ENCODE peak calls at places on chromosomes 5 and 9, in eight cellular contexts. A, R, F, S, G, Y, V and X are unnamed samples.

GRCh38 chr5:153158608-153159007 is 331.9 kb upstream of the GRIA1 start:
- DNase-seq in A (no peak), R (no peak), F (no peak), S (no peak), G (no peak), Y (peak; percentile 4), V (no peak), X (no peak)

GRCh38 chr5:108669493-108669892 is 78.2 kb upstream of the FER start:
- DNase-seq in A (no peak), R (no peak), F (no peak), S (no peak), G (no peak), Y (no peak), V (no peak), X (no peak)

GRCh38 chr5:149371296-149371962 is 7.7 kb downstream of the IL17B start:
- DNase-seq in A (peak; percentile 64), R (peak; percentile 73), F (peak; percentile 72), S (peak; percentile 8), G (peak; percentile 63), Y (peak; percentile 91), V (peak; percentile 62), X (peak; percentile 76)

GRCh38 chr5:133128066-133128465 is 76.3 kb downstream of the HSPA4 start:
- DNase-seq in A (no peak), R (no peak), F (no peak), S (no peak), G (no peak), Y (no peak), V (no peak), X (no peak)

GRCh38 chr5:177377851-177378776 is 6.1 kb upstream of the SLC34A1 start:
- DNase-seq in A (no peak), R (no peak), F (no peak), S (no peak), G (no peak), Y (no peak), V (no peak), X (no peak)

GRCh38 chr9:105309531-105309931 is 65.1 kb downstream of the SLC44A1 start:
- DNase-seq in A (no peak), R (no peak), F (no peak), S (no peak), G (no peak), Y (no peak), V (no peak), X (no peak)

GRCh38 chr5:138626333-138626944 is 51.2 kb upstream of the HSPA9 start:
- DNase-seq in A (no peak), R (no peak), F (no peak), S (no peak), G (no peak), Y (no peak), V (no peak), X (no peak)

GRCh38 chr5:10334830-10335229 is 18.7 kb upstream of the MARCHF6 start:
- DNase-seq in A (no peak), R (no peak), F (no peak), S (no peak), G (no peak), Y (no peak), V (peak; percentile 25), X (no peak)

GRCh38 chr5:2848634-2849033 is 97.2 kb upstream of the IRX2 start:
- DNase-seq in A (no peak), R (no peak), F (no peak), S (no peak), G (no peak), Y (peak; percentile 62), V (no peak), X (no peak)

GRCh38 chr9:8899541-8899940 is 1100.0 kb upstream of the DMAC1 start:
- DNase-seq in A (no peak), R (no peak), F (no peak), S (no peak), G (no peak), Y (no peak), V (no peak), X (no peak)

GRCh38 chr9:91886433-91887031 is 63.5 kb downstream of the ROR2 start:
- DNase-seq in A (no peak), R (no peak), F (no peak), S (no peak), G (no peak), Y (peak; percentile 63), V (no peak), X (no peak)

GRCh38 chr5:78908173-78908901 is 76.8 kb downstream of the ARSB start:
- DNase-seq in A (peak; percentile 87), R (peak; percentile 67), F (peak; percentile 65), S (peak; percentile 88), G (peak; percentile 24), Y (peak; percentile 56), V (no peak), X (peak; percentile 78)

GRCh38 chr9:13915591-13916301 is 398.2 kb downstream of the NFIB start:
- DNase-seq in A (no peak), R (no peak), F (no peak), S (peak; percentile 68), G (no peak), Y (no peak), V (no peak), X (no peak)

GRCh38 chr9:136119259-136120118 is 814 bp upstream of the TMEM250 start:
- DNase-seq in A (no peak), R (no peak), F (no peak), S (no peak), G (peak; percentile 37), Y (peak; percentile 73), V (no peak), X (no peak)

GRCh38 chr5:124061663-124062062 is 549.7 kb downstream of the CSNK1G3 start:
- DNase-seq in A (peak; percentile 48), R (no peak), F (peak; percentile 75), S (peak; percentile 73), G (peak; percentile 69), Y (no peak), V (peak; percentile 81), X (peak; percentile 84)

GRCh38 chr5:33850100-33850594 is 41.6 kb downstream of the ADAMTS12 start:
- DNase-seq in A (no peak), R (no peak), F (no peak), S (peak; percentile 81), G (peak; percentile 61), Y (peak; percentile 48), V (no peak), X (no peak)

GRCh38 chr5:178983728-178984127 is 11.4 kb downstream of the GRM6 start:
- DNase-seq in A (no peak), R (no peak), F (no peak), S (no peak), G (no peak), Y (no peak), V (no peak), X (no peak)

GRCh38 chr5:112434650-112435049 is 15.6 kb upstream of the EPB41L4A start:
- DNase-seq in A (no peak), R (no peak), F (no peak), S (no peak), G (no peak), Y (no peak), V (no peak), X (no peak)

GRCh38 chr5:45507174-45507573 is 189.0 kb downstream of the HCN1 start:
- DNase-seq in A (peak; percentile 30), R (no peak), F (no peak), S (no peak), G (no peak), Y (peak; percentile 11), V (no peak), X (peak; percentile 30)

GRCh38 chr5:142432961-142433360 is 108.1 kb upstream of the SPRY4 start:
- DNase-seq in A (no peak), R (no peak), F (no peak), S (no peak), G (no peak), Y (no peak), V (no peak), X (no peak)

GRCh38 chr5:95870105-95870672 is 47.7 kb upstream of the GLRX start:
- DNase-seq in A (no peak), R (no peak), F (no peak), S (peak; percentile 80), G (no peak), Y (no peak), V (no peak), X (no peak)

GRCh38 chr5:58085800-58086199 is 374.1 kb downstream of the PLK2 start:
- DNase-seq in A (no peak), R (no peak), F (peak; percentile 33), S (peak; percentile 88), G (no peak), Y (no peak), V (no peak), X (peak; percentile 12)

GRCh38 chr5:91484662-91485061 is 101.5 kb upstream of the ARRDC3 start:
- DNase-seq in A (no peak), R (no peak), F (no peak), S (no peak), G (no peak), Y (no peak), V (no peak), X (no peak)

GRCh38 chr5:110477923-110478322 is 248.5 kb downstream of the TMEM232 start:
- DNase-seq in A (peak; percentile 14), R (no peak), F (no peak), S (peak; percentile 81), G (no peak), Y (no peak), V (no peak), X (no peak)

DNA sequence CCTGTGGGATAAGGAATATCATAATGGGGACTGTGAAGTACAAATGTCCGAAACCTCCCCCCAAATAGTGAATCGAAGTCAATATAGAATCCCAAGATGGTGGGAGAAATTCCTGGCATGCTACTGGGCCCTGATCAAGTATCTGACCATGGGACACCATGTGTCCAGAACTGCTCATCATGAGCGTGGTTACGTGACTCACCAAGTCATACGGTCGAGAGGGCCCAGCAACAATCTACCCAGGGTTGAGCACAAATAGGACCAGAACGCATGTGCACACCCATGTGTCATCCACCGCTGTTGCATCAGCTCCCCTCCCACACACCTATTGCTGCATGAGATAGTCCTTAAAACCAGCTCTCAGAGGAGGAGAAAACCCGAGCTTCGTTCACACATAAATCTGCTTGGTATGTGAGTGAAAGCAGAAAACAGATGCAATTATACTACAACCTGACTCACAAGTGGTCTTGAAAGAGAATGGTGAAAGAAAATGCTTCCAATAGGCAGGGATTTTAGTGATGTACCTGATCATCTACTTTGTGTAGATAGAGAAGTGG is 353.2 kb downstream of the CWC27 start:
- DNase-seq in A (no peak), R (no peak), F (no peak), S (peak; percentile 95), G (no peak), Y (no peak), V (no peak), X (no peak)
- TF ChIP-seq CTCF in A (no peak), R (no peak), F (no peak), S (no peak), G (no peak), Y (no peak), V (no peak), X (no peak)

GRCh38 chr5:88689662-88690351 is 193.2 kb downstream of the MEF2C start:
- DNase-seq in A (no peak), R (no peak), F (no peak), S (peak; percentile 68), G (no peak), Y (no peak), V (no peak), X (no peak)
- H3K4me1 ChIP-seq in A (peaks cover 7% of the 10 kb centered on the region), R (no peaks in the 10 kb centered on the region), F (peaks cover 12% of the 10 kb centered on the region), S (peaks cover 20% of the 10 kb centered on the region), G (peaks cover 9% of the 10 kb centered on the region), Y (peaks cover 81% of the 10 kb centered on the region), V (peaks cover 12% of the 10 kb centered on the region), X (peaks cover 40% of the 10 kb centered on the region)

GRCh38 chr9:88536951-88537742 is 2.2 kb downstream of the NXNL2 start:
- DNase-seq in A (no peak), R (no peak), F (no peak), S (peak; percentile 71), G (no peak), Y (no peak), V (no peak), X (no peak)
- H3K27ac ChIP-seq in A (no peak overlapping the region), R (peak overlapping the region; percentile 93), F (no peak overlapping the region), S (peak overlapping the region; percentile 15), G (no peak overlapping the region), Y (no peak overlapping the region), V (no peak overlapping the region), X (no peak overlapping the region)

GRCh38 chr5:60586307-60586901 is 113.6 kb downstream of the DEPDC1B start:
- DNase-seq in A (peak; percentile 5), R (no peak), F (no peak), S (peak; percentile 12), G (no peak), Y (peak; percentile 33), V (no peak), X (no peak)
- TF ChIP-seq CTCF in A (peak; percentile 35), R (peak; percentile 6), F (no peak), S (peak; percentile 31), G (no peak), Y (peak; percentile 54), V (no peak), X (no peak)